ENCODE peak calls at places on chromosomes 12 and 14, in seven cellular contexts. K is HepG2, L is left lung, Z is stomach, H is keratinocyte, X is PC-3, T is right lobe of liver. E is an unnamed sample. For H3K36me3 and H3K9me3, the result is how much of the 10 kb centered on the place peaks cover.

GRCh38 chr12:49549735-49550710 is 11.2 kb downstream of the KCNH3 start:
- DNase-seq in K (no peak), L (no peak), Z (no peak), H (no peak), X (no peak), T (no peak), E (no peak)

GRCh38 chr14:77024171-77024627 is 4.3 kb downstream of the IRF2BPL start:
- DNase-seq in K (peak), L (no peak), Z (no peak), H (no peak), X (peak), T (peak), E (no peak)

GRCh38 chr12:122646568-122647220 is 56.5 kb downstream of the HCAR2 start:
- DNase-seq in K (no peak), L (no peak), Z (no peak), H (no peak), X (peak), T (no peak), E (no peak)

GRCh38 chr14:91273885-91274273 is 29.4 kb upstream of the GPR68 start:
- DNase-seq in K (no peak), L (peak), Z (no peak), H (no peak), X (no peak), T (no peak), E (no peak)

GRCh38 chr14:95063391-95063790 is 93.9 kb downstream of the DICER1 start:
- DNase-seq in K (no peak), L (no peak), Z (no peak), H (no peak), X (no peak), T (no peak), E (no peak)

GRCh38 chr14:103123634-103124500 is 606 bp downstream of the TNFAIP2 start:
- DNase-seq in K (no peak), L (peak), Z (peak), H (no peak), X (peak), T (peak), E (no peak)

GRCh38 chr12:48717252-48717695 is 767 bp upstream of the CCNT1 start:
- DNase-seq in K (no peak), L (no peak), Z (no peak), H (no peak), X (no peak), T (no peak), E (no peak)

GRCh38 chr14:74843653-74844052 is 32.3 kb downstream of the PROX2 start:
- DNase-seq in K (no peak), L (no peak), Z (no peak), H (no peak), X (no peak), T (no peak), E (no peak)

GRCh38 chr14:85534435-85534834 is 4.5 kb downstream of the FLRT2 start:
- DNase-seq in K (no peak), L (no peak), Z (no peak), H (no peak), X (no peak), T (no peak), E (no peak)

GRCh38 chr12:19033244-19033643 is 96.3 kb upstream of the PLEKHA5 start:
- DNase-seq in K (no peak), L (no peak), Z (no peak), H (no peak), X (no peak), T (no peak), E (no peak)

GRCh38 chr14:95388699-95389098 is 69.0 kb upstream of the CLMN start:
- DNase-seq in K (no peak), L (no peak), Z (no peak), H (no peak), X (peak), T (no peak), E (no peak)

GRCh38 chr12:78887008-78887407 is 22.4 kb downstream of the SYT1 start:
- DNase-seq in K (peak), L (no peak), Z (no peak), H (no peak), X (peak), T (no peak), E (no peak)

GRCh38 chr14:100902792-100903191 is 730 bp downstream of the RTL1 start:
- DNase-seq in K (peak), L (no peak), Z (no peak), H (no peak), X (no peak), T (no peak), E (no peak)

GRCh38 chr12:84561362-84561761 is 351.2 kb downstream of the SLC6A15 start:
- DNase-seq in K (no peak), L (no peak), Z (no peak), H (no peak), X (no peak), T (no peak), E (no peak)

GRCh38 chr12:122137681-122138080 is 36.3 kb downstream of the IL31 start:
- DNase-seq in K (no peak), L (no peak), Z (no peak), H (peak), X (no peak), T (no peak), E (no peak)

GRCh38 chr14:83342590-83342989 is 1808.9 kb upstream of the SEL1L start:
- DNase-seq in K (no peak), L (no peak), Z (no peak), H (no peak), X (no peak), T (no peak), E (no peak)

GRCh38 chr12:81440001-81440400 is 319.1 kb downstream of the PPFIA2 start:
- DNase-seq in K (no peak), L (no peak), Z (no peak), H (no peak), X (no peak), T (no peak), E (no peak)

GRCh38 chr12:70314145-70314544 is 51.9 kb upstream of the KCNMB4 start:
- DNase-seq in K (no peak), L (no peak), Z (no peak), H (no peak), X (no peak), T (no peak), E (no peak)
- H3K36me3 ChIP-seq in K (under half), L (under half), Z (under half), H (under half), X (under half), T (under half), E (under half)

DNA sequence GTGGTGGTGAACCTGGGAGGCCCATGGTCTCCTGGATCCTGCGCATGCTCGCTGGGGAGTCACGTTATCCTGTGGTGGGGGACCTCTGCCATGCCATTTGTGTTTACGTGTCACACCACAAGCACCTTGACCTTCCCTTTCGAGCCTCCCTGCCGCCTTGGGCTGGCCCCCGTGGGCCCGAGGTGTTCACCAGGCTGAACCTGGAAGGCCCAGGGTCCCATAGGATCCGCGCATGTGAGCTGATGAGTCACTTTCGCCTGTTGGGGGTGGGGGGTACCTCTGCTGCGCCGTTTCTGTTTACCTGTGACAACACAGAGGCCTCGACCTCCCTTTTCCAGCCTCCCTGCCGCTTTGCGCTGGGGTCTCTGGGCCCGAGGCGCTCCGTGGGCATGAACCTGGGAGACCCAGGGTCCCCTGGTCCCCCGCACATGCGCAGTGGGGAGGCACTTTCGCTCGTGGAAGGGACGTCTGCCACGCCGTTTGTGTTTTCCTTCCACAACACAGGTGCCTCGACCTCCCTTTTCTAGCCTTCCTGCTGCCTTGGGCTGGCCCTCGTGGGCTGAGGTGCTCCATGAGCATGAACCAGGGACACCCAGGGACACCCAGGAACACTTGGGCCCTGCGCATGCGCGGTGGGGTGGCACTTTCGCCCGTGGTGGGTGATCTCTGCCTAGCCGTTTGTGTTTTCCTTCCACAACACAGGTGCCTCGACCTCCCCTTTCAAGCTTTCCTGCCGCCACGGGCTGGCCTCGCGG is 334.1 kb downstream of the ALG10 start:
- DNase-seq in K (no peak), L (no peak), Z (no peak), H (no peak), X (peak), T (no peak), E (no peak)
- H3K9me3 ChIP-seq in K (under half), L (half or more), Z (under half), H (under half), X (under half), T (under half), E (half or more)

DNA sequence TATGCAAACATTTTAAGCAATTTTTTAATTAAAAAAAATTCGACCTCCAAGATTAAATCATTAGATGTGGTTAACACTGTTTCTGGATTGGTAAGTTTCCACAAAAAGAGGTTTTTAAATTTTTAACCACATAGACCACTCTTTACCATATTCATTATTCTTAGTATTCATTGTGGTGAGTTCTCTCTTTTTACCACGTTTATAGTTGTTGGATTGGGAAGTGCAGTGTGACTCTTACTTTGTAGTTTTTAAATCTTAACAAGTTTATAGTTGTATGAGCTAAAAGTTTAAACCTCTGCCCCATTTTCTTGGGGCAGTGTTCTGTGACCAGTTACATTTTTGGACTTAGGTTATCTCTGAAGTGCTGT is 8.6 kb downstream of the ATP2A2 start:
- DNase-seq in K (no peak), L (no peak), Z (no peak), H (no peak), X (no peak), T (no peak), E (no peak)
- H3K36me3 ChIP-seq in K (under half), L (under half), Z (half or more), H (half or more), X (half or more), T (under half), E (under half)

GRCh38 chr14:86640288-86640687 is 1110.3 kb downstream of the FLRT2 start:
- DNase-seq in K (no peak), L (no peak), Z (no peak), H (no peak), X (no peak), T (no peak), E (no peak)

GRCh38 chr14:86641310-86641709 is 1111.4 kb downstream of the FLRT2 start:
- DNase-seq in K (no peak), L (no peak), Z (no peak), H (no peak), X (no peak), T (no peak), E (no peak)

GRCh38 chr14:86639146-86639545 is 1109.2 kb downstream of the FLRT2 start:
- DNase-seq in K (no peak), L (no peak), Z (no peak), H (no peak), X (no peak), T (no peak), E (no peak)
- H3K9me3 ChIP-seq in K (under half), L (under half), Z (under half), H (under half), X (under half), T (under half), E (under half)

GRCh38 chr12:110311903-110312302 is 30.9 kb downstream of the ATP2A2 start:
- DNase-seq in K (no peak), L (no peak), Z (no peak), H (no peak), X (no peak), T (no peak), E (no peak)

GRCh38 chr12:110310754-110311153 is 29.7 kb downstream of the ATP2A2 start:
- DNase-seq in K (no peak), L (no peak), Z (no peak), H (no peak), X (no peak), T (no peak), E (no peak)

GRCh38 chr12:110316861-110317260 is 35.8 kb downstream of the ATP2A2 start:
- DNase-seq in K (no peak), L (no peak), Z (no peak), H (no peak), X (peak), T (no peak), E (no peak)

GRCh38 chr12:110314308-110314707 is 33.3 kb downstream of the ATP2A2 start:
- DNase-seq in K (peak), L (no peak), Z (no peak), H (no peak), X (peak), T (no peak), E (no peak)

DNA sequence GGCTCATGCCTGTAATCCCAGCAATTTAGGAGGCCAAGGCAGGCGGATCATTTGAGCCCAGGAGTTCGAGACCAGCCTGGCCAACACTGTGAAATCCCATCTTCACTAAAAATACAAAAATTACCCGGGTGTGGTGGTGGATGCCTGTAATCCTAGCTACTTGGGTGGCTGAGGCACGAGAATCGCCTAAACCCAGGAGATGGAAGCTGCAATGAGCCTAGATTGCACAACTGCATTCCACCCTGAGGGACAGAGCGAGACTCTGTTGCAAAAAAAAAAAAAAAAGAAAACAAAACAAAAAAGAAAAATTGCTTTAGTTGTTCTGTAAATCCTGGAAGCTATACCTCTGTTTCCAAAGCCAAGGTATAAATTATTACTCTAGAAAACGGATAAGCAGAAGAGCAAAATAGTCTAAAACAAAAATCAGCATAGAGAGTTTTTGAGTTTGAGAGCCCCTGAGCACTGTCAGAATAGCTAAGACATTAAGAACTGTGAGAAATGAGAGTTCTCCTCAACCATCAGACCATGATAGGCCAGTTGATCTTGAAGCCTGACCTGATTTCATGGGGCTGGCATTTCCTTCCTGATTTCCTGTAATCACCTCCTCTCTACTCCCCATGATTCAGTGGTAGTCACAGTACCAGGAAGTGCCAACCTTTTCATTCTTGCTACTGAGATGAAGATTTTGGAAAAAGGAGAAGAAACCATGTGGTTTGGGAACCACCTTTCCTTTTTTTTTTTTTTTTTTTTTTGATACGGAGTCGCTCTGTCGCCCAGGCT is 31.7 kb downstream of the ATP2A2 start:
- DNase-seq in K (no peak), L (no peak), Z (no peak), H (no peak), X (peak), T (no peak), E (no peak)
- H3K36me3 ChIP-seq in K (under half), L (under half), Z (under half), H (under half), X (under half), T (under half), E (under half)

DNA sequence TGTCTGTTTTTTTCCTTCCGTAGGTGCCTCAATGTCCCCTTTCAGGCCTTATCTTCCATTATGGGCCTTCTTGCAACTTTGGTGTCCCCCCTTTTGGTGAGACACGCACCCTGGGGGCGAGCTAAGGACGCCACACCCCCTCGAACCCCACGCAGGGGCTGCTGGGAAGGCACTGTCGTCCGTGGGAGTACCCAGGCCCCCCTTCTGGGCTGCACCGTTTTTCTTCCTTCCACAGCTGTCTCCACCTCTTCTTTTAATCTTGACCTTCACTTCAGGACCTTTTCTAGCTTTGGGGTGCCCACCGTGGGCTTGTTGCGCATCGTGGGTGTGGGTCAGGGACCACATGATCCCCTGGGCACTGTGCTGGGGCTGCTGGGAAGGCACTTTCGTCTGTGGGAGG is 271.8 kb downstream of the ALG10 start:
- DNase-seq in K (no peak), L (peak), Z (no peak), H (no peak), X (no peak), T (peak), E (no peak)
- H3K9me3 ChIP-seq in K (under half), L (half or more), Z (under half), H (under half), X (under half), T (under half), E (under half)

DNA sequence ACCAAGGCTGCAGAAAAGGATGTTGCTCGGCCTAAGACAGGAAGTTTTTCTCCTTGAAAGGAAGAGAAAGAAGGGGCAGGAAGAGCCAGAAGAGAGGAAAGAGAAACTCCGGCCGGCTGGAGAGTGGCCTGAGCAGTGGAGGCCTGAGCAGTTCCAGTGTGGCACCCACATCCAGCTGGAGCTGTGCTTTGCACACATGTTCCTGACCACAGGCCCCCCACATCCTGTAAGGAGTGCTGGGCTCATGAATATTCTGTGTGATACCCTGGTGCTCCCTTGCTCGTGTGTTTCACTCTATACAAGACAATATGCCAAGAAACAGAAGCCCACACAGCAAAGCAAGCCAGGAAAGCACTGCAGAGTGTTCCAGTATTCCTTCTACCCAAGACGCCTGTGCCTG is 27.1 kb downstream of the POLE start:
- DNase-seq in K (no peak), L (no peak), Z (no peak), H (no peak), X (no peak), T (no peak), E (no peak)
- H3K36me3 ChIP-seq in K (under half), L (under half), Z (half or more), H (under half), X (half or more), T (under half), E (under half)

GRCh38 chr14:105941226-105942166 is 415.1 kb downstream of the TMEM121 start:
- DNase-seq in K (no peak), L (no peak), Z (no peak), H (no peak), X (no peak), T (no peak), E (no peak)
- H3K9me3 ChIP-seq in K (under half), L (under half), Z (under half), H (under half), X (under half), T (under half), E (under half)

GRCh38 chr12:109488051-109488665 is 10.7 kb downstream of the UBE3B start:
- DNase-seq in K (no peak), L (no peak), Z (no peak), H (no peak), X (no peak), T (no peak), E (no peak)

GRCh38 chr12:109485201-109485600 is 7.8 kb downstream of the UBE3B start:
- DNase-seq in K (no peak), L (no peak), Z (no peak), H (no peak), X (no peak), T (no peak), E (no peak)

GRCh38 chr12:109489016-109489954 is 11.9 kb downstream of the UBE3B start:
- DNase-seq in K (no peak), L (no peak), Z (no peak), H (no peak), X (no peak), T (no peak), E (no peak)

GRCh38 chr12:109489955-109490565 is 12.6 kb downstream of the UBE3B start:
- DNase-seq in K (no peak), L (no peak), Z (no peak), H (no peak), X (no peak), T (no peak), E (no peak)

DNA sequence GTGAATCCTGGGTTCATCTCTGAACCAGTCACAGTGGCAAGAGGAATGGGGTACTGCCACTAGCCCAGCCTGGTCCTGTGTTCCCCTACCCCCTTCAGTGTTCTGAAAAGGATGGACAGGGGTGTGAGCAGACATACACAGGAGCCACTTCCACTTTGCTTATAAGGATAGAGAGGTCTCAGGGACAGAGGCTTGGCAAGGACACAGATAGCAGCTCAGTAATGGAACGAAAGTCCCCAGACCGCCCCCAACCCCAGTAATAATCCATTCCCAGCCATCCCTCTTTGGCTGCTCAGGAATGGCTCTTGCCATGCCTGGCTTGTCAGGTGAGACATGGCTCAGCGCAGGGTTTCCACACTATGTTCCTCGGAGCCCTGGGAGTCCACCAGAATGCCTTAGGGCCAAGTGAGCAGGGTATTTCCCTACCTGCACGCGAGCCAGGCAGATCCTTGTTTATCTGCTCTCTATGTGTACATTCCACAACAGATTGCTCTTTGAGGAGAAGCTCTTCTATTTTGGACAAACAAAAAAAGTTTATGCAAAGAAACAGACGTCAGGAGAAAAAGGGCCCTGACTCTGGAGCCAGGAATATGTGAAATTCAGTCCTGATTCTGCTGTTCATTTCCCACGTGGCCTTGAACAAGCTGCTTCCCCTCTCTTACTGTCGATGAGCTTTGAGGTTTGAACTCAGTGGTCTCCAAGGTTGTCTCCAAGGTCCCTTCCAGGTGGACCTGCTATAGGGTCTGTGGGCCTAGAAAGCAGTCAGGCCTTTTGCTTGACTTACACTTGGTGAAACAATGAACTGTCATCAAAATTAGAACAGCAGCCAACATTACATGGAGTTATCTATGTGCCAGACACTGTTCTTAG is 10.0 kb downstream of the UBE3B start:
- DNase-seq in K (no peak), L (no peak), Z (no peak), H (no peak), X (no peak), T (no peak), E (no peak)
- H3K36me3 ChIP-seq in K (under half), L (under half), Z (half or more), H (under half), X (half or more), T (under half), E (half or more)